ENCODE peak calls at places on chromosomes 11 and 22, in five cellular contexts. R is lower leg skin, S is NB4, W is psoas muscle, B is SK-N-SH. C is an unnamed sample.

GRCh38 chr22:49641770-49642313 is 185.8 kb downstream of the BRD1 start:
- DNase-seq in R (no peak), S (no peak), W (no peak), B (no peak), C (no peak)

GRCh38 chr11:8262552-8263108 is 1.0 kb downstream of the LMO1 start:
- DNase-seq in R (no peak), S (no peak), W (peak), B (no peak), C (peak)

GRCh38 chr11:65132988-65133700 is 1.2 kb downstream of the SYVN1 start:
- DNase-seq in R (no peak), S (peak), W (no peak), B (peak), C (peak)

GRCh38 chr11:119189393-119189792 is 4.1 kb downstream of the NHERF4 start:
- DNase-seq in R (no peak), S (no peak), W (no peak), B (peak), C (no peak)

GRCh38 chr22:20084547-20085413 is 4.7 kb downstream of the DGCR8 start:
- DNase-seq in R (no peak), S (peak), W (no peak), B (peak), C (peak)

GRCh38 chr11:63670738-63671321 is 346 bp downstream of the ATL3 start:
- DNase-seq in R (peak), S (peak), W (peak), B (peak), C (no peak)

GRCh38 chr22:50300620-50301257 is 6.7 kb downstream of the PLXNB2 start:
- DNase-seq in R (no peak), S (no peak), W (no peak), B (no peak), C (no peak)

GRCh38 chr11:9091044-9091936 is at the start of gene SCUBE2:
- DNase-seq in R (no peak), S (no peak), W (no peak), B (peak), C (no peak)

GRCh38 chr22:43521716-43522115 is 109.9 kb downstream of the MPPED1 start:
- DNase-seq in R (no peak), S (no peak), W (no peak), B (no peak), C (no peak)

GRCh38 chr11:115504279-115505158 is at the start of gene CADM1:
- DNase-seq in R (peak), S (no peak), W (peak), B (peak), C (peak)

GRCh38 chr22:32995335-32995734 is 62.8 kb downstream of the SYN3 start:
- DNase-seq in R (no peak), S (no peak), W (no peak), B (no peak), C (no peak)

GRCh38 chr11:77113382-77114088 is 10.9 kb downstream of the OMP start:
- DNase-seq in R (no peak), S (peak), W (peak), B (peak), C (peak)

GRCh38 chr11:12126352-12127019 is 16.1 kb downstream of the MICAL2 start:
- DNase-seq in R (no peak), S (peak), W (no peak), B (no peak), C (peak)

DNA sequence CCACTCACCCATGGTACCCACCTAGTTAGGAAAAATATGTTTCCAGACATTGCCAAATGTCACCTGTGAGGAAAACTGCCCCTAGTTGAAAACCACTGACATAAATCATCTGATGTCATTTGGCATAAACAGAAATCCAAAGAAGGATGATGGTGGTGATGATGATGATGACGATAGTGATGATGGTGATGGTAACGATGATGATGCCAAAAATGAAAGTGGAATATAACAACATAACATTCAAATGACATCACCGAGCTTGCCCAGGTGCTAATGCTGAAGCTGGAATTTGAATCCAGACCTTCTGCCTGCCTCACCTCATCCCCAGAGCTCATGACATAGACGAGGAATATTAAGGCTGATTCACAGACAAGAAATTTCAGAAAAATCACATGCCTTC is 92.3 kb upstream of the ASPHD2 start:
- DNase-seq in R (no peak), S (no peak), W (no peak), B (no peak), C (no peak)
- H3K4me3 ChIP-seq in R (no peak), S (no peak), W (no peak), B (no peak), C (no peak)

GRCh38 chr11:10763766-10764165 is 12.7 kb downstream of the CTR9 start:
- DNase-seq in R (no peak), S (no peak), W (no peak), B (no peak), C (no peak)

GRCh38 chr11:10762913-10763421 is 11.9 kb downstream of the CTR9 start:
- DNase-seq in R (no peak), S (no peak), W (no peak), B (no peak), C (peak)

GRCh38 chr11:10761085-10761698 is 10.1 kb downstream of the CTR9 start:
- DNase-seq in R (no peak), S (no peak), W (no peak), B (no peak), C (no peak)

GRCh38 chr11:10762185-10762584 is 11.1 kb downstream of the CTR9 start:
- DNase-seq in R (no peak), S (peak), W (no peak), B (no peak), C (no peak)

DNA sequence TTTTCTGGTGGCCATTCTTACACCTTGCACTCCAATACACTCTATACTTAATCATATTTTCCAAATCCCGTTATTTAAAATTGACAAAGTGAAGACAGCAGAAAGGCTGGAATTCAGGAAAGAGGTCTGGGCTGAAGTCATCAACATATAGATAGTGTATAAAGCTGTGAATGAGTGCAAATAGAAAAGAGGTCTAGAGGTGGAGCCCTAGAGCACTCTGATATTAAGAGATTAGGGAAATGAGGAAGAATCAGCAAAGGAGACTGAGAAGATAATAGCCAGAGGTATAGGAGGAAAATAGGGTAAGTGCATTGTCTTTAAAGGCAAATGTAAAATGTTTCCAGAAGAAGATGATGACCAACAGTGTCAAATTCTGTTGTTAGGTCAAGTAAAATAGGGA is 7.9 kb downstream of the CTR9 start:
- DNase-seq in R (no peak), S (peak), W (no peak), B (no peak), C (no peak)
- TF ChIP-seq CTCF in R (no peak), S (no peak), W (no peak), B (peak), C (no peak)

DNA sequence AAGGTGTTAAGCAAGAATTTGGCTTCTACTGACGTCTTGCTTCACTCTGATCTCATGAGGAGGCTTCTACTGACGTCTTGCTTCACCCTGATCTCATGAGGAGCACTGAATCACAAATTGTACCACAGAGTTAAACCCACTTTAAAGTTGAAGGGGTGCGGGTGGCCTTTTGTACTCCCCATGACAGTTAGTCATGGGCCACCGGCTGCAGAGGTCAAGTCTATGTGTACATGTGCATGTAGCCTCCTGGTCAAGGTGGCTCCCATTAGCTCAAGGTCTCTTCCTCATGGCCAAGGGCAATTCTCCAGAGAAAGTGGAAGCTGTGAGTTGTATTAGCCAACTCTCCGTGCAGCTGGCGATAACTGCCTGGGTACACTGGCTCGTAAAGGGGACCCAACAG is 23.1 kb upstream of the FZD4 start:
- DNase-seq in R (no peak), S (peak), W (peak), B (no peak), C (peak)
- H3K4me3 ChIP-seq in R (no peak), S (no peak), W (no peak), B (no peak), C (no peak)

DNA sequence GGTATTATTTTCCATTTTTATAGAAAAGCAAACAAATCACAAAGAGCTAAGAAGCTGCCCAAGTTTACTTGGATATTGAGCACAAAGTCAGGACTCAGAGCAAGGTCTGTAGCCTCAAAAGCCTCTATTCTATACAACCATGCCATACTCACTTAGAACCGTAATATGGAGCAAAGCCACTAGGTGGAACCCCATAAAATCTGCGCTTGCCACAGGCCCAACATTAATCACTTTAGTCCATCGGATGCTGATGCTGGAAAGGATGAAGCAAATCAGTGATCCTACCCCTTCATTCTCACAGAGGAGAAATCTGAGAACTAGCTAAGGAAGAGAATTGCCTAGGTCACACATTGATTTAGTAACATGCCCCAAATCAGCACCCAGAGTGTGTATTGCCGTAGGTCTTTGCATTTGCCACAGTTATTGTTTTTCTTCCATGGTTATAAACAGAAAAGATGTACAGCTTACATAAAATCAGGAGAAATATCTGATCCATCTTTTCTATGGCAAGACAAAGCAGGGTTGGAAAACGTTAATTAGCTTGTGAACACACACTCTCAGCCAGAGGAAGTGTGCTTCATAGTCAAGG is 56.7 kb upstream of the RAB38 start:
- DNase-seq in R (no peak), S (peak), W (no peak), B (peak), C (peak)
- TF ChIP-seq CTCF in R (no peak), S (peak), W (peak), B (peak), C (peak)

GRCh38 chr22:38455063-38455529 is at the start of gene KCNJ4:
- DNase-seq in R (no peak), S (no peak), W (no peak), B (no peak), C (no peak)
- H3K4me3 ChIP-seq in R (peak), S (no peak), W (peak), B (no peak), C (peak)

DNA sequence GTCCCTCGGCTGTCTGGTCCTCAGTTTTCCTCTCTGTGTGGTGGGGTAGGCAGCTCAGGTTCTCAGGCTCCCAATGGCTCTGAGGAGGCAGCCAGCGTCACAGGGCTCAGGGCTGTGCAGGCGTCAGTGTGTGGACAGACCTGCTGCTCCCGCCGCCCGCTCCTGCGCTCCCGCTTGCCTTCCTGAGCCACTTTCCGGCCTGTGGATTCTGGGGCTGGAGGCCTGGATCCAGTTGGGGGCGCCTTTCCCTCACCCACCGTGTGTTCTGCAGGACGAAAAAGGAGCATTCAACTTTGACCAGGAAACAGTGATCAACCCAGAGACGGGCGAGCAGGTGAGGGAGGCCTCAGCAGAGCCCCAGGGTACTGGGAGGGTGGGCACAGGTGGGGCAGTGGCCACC is 14.7 kb downstream of the DPP3 start:
- DNase-seq in R (no peak), S (no peak), W (no peak), B (no peak), C (no peak)
- TF ChIP-seq CTCF in R (no peak), S (no peak), W (no peak), B (no peak), C (no peak)

GRCh38 chr11:93850585-93851018 is at the start of gene VSTM5:
- DNase-seq in R (no peak), S (no peak), W (no peak), B (no peak), C (no peak)
- H3K4me3 ChIP-seq in R (peak), S (no peak), W (peak), B (no peak), C (peak)

GRCh38 chr22:25626146-25626992 is 61.9 kb downstream of the GRK3 start:
- DNase-seq in R (no peak), S (no peak), W (no peak), B (no peak), C (no peak)
- TF ChIP-seq CTCF in R (no peak), S (no peak), W (no peak), B (no peak), C (no peak)

C was measured in choroid plexus epithelial cell.